ENCODE peak calls at places on chromosomes 13 and 19, in seven cellular contexts. C is endothelial cell; T is BE2C; O is cardiac fibroblast; Y is CD4-positive, alpha-beta T cell; M is psoas muscle; Q is HFFc6. E is an unnamed sample.

GRCh38 chr19:5143471-5144411 is 174.8 kb downstream of the KDM4B start:
- DNase-seq in C (no peak), T (peak), O (no peak), Y (no peak), M (peak), Q (no peak), E (peak)

GRCh38 chr13:114041493-114041892 is 67.6 kb upstream of the C13orf46 start:
- DNase-seq in C (no peak), T (no peak), O (no peak), Y (no peak), M (no peak), Q (no peak), E (no peak)

GRCh38 chr13:74206061-74206561 is 71.9 kb upstream of the KLF12 start:
- DNase-seq in C (no peak), T (no peak), O (peak), Y (no peak), M (no peak), Q (peak), E (no peak)

GRCh38 chr13:23586336-23586735 is 16.1 kb downstream of the TNFRSF19 start:
- DNase-seq in C (no peak), T (no peak), O (no peak), Y (no peak), M (no peak), Q (no peak), E (no peak)

GRCh38 chr19:409006-409514 is at the start of gene C2CD4C:
- DNase-seq in C (no peak), T (no peak), O (no peak), Y (no peak), M (no peak), Q (no peak), E (no peak)

GRCh38 chr13:43963726-43964125 is 84.0 kb downstream of the LACC1 start:
- DNase-seq in C (no peak), T (no peak), O (no peak), Y (no peak), M (no peak), Q (no peak), E (no peak)

GRCh38 chr13:94764576-94765321 is 52.4 kb upstream of the SOX21 start:
- DNase-seq in C (no peak), T (no peak), O (no peak), Y (no peak), M (no peak), Q (no peak), E (no peak)

GRCh38 chr13:70087247-70087646 is 20.4 kb upstream of the ATXN8OS start:
- DNase-seq in C (no peak), T (no peak), O (no peak), Y (no peak), M (no peak), Q (no peak), E (no peak)

GRCh38 chr19:16470911-16471811 is 609 bp downstream of the EPS15L1 start:
- DNase-seq in C (peak), T (peak), O (peak), Y (no peak), M (no peak), Q (peak), E (peak)

DNA sequence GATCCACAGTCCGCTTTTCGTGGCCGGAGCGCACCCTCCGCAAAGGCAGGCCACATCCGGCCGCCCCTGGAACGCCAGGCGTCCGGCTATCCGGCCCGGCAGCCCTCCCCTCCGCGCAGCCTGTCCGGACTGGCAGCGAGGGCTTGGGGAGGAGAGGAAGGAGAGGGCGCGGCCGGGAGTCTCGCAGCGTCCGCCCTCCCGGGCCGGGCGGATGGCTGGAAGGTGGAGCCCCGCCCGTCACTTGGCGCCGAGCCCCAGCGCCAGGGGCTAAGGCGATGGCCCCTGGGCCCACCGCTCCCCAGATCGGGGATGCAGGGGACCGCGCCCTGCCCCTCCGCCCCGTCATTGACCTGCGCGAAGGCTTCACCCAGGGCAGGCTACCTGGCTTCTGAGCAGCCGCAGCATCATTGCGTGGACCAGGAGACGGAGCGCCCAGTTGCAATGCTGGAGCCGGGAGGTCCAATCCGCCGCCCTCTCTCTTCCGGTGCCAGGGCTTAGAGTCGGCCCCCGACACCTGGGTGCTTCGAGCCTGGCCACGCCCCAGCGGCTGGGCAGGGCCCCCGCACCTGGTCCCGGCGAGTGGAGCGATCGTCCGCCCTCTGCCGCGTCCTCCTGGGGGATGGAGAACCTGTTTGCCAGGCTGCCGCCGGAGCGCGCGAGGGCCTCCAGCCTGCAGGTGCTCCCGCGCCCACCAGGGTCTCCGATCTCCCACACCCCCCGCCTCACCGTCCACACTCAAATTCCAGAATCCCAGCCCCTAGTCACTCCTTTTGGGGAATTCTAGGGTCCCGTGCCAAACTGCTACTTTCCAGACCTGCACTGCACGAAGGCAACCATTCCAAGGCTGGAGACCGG is at the start of gene FUT1:
- DNase-seq in C (peak), T (peak), O (peak), Y (no peak), M (peak), Q (no peak), E (no peak)
- TF ChIP-seq CTCF in C (no peak), T (no peak), O (no peak), Y (no peak), M (no peak), Q (no peak), E (no peak)

DNA sequence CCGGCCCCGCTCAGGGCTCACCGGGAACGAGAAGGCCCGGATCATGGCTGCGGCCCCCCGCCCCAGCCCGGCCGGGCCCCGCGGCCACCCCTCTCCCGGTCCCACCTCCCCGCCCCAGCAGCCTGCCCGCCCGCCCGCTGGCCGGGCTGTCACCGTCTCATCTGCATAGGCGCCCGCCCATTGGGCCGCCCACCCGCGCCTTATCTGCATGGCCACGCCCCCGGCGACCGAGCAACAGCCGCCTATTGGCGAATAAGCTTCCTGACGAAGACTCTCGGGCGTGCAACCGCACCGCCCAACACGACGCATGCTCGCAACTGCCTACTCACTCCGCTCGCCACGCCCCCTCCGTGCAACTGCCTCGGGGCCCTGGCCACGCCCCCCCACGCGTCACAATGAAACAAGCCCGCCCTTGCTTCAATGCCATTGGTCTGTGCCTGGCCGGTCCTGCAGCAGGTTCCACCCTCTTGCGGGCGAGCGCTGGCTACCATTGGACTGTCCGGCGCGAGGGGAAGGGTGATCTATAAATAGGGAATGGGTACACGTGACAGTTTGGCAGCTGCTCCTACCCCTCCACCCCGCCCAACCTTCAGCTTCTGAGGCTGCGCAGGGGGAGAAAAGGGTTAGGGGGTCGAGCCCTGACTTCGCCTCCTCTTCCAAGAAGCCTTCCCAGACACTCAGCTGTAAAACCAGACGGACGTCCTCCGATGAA is at the start of gene DACT3:
- DNase-seq in C (peak), T (peak), O (peak), Y (peak), M (peak), Q (peak), E (peak)
- TF ChIP-seq CTCF in C (no peak), T (no peak), O (no peak), Y (no peak), M (no peak), Q (no peak), E (no peak)

DNA sequence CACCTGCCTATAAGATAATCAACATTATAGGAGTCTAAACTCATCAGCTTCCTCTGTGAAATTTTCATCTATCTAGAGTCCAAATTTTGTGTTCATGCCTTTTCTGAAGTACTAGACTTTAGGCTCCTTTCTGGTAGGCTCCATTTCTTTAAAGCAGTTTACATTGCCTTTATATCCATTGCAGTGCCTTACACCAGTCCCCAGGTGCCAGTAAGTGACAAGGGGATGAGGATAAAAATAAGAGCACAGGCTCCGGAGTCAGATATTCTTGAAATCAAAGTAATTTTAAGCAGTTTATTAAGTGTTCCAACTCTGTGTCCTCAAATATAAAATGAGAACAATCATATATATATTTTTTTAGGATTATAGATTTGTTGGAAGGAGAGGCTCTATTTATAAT is 10.6 kb upstream of the CYSLTR2 start:
- DNase-seq in C (no peak), T (no peak), O (no peak), Y (no peak), M (no peak), Q (no peak), E (no peak)
- TF ChIP-seq CTCF in C (no peak), T (peak), O (no peak), Y (no peak), M (no peak), Q (no peak), E (no peak)

GRCh38 chr19:45402469-45403070 is 2.3 kb downstream of the PPP1R13L start:
- DNase-seq in C (peak), T (peak), O (peak), Y (no peak), M (no peak), Q (no peak), E (peak)

GRCh38 chr19:45403781-45404556 is 900 bp downstream of the PPP1R13L start:
- DNase-seq in C (peak), T (peak), O (peak), Y (peak), M (peak), Q (no peak), E (peak)

GRCh38 chr19:45403272-45403671 is 1.6 kb downstream of the PPP1R13L start:
- DNase-seq in C (no peak), T (no peak), O (no peak), Y (no peak), M (no peak), Q (no peak), E (no peak)

GRCh38 chr19:45400192-45400591 is 4.7 kb downstream of the PPP1R13L start:
- DNase-seq in C (no peak), T (no peak), O (no peak), Y (no peak), M (no peak), Q (no peak), E (no peak)

DNA sequence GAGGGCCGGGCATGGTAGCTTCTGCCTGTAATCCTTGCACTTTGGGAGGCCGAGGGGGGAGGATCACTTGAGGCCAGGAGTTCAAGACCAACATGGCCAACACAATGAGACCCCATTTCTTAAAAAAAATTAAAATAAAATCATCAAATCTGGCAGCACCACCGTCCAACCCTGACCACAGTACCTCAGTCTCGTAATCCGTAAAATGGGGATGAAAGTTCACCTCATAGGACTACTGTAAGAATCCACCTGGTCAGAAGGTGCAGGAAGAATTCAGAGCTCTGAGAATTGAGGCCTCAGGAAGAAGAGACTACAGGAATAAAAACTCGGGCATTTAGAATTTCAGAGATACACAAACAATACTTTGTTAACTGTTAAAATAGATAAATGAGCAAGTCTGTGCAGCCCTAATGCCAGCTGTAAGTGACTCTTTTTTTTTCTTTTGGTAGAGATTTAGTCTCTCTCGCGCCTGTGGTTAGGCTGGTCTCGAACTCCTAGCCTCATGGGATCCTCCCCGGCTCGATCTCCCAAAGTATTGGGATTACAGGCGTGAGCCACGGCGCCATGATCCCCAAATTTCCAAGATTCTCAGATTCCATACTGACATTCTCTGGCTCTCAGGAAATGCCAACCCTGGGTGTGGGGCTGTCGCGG is 2.9 kb downstream of the PPP1R13L start:
- DNase-seq in C (no peak), T (no peak), O (no peak), Y (no peak), M (no peak), Q (no peak), E (no peak)
- TF ChIP-seq CTCF in C (no peak), T (no peak), O (peak), Y (no peak), M (no peak), Q (no peak), E (no peak)

DNA sequence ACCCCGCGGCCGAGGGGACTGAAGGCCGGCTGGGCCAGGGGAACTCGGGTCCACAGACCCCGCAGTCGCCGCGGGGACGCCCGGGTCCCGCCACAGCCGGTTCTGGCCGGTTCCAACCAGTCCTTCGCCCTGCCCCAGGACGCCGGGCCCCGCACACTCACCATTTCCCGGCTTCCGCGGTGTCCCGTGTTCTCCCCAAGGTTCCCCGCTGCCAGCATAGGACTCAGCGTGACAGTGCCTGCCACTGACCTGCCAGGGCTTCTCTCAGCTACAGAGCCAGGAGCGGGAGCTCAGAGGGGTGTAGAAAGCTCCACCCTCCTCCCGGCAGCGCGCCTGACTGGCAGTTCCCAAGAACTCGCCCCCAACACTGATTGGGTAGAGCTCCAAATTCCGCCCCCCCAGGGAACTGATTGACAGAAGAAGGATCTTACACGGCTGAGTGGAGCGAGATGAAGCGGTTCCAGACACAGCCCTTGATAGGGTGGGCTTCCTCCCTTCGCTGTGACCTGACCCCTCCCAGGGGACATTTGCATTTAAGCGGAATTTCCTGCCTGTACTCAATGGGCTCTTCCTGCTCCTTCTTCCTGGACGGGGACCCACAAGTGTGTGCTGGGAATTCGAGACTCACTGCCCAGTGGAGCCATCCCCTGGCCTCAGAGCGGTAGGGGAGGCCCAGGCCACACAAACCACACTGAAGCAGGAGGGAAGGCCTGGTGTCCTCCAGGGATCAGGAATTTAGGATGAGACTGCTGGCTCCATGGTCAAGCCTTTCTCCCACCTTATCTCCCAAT is at the start of gene ZNF442:
- DNase-seq in C (peak), T (peak), O (peak), Y (peak), M (peak), Q (peak), E (peak)
- TF ChIP-seq CTCF in C (no peak), T (peak), O (peak), Y (no peak), M (peak), Q (peak), E (no peak)

GRCh38 chr13:41649659-41650058 is 192.3 kb downstream of the RGCC start:
- DNase-seq in C (peak), T (no peak), O (peak), Y (no peak), M (no peak), Q (no peak), E (no peak)
- TF ChIP-seq CTCF in C (peak), T (peak), O (peak), Y (no peak), M (peak), Q (peak), E (no peak)

E was measured in activated B cell treated with CpG ODN at 0.5 μM for 24 hours.